ENCODE peak calls at places on chromosomes 5 and 9, in eight cellular contexts. One of them, this sample, is unnamed.

GRCh38 chr5:96807099-96807654 is 568 bp downstream of the ERAP1 start:
- DNase-seq in aorta: peak; percentile 94
- DNase-seq in MCF 10A: peak; percentile 77
- DNase-seq in A172: peak; percentile 52
- DNase-seq in T-helper 9 cell: no peak
- DNase-seq in NCI-H82: peak; percentile 56
- DNase-seq in HS-5: peak; percentile 20
- DNase-seq in GM19239: no peak
- DNase-seq in this sample: peak; percentile 67

GRCh38 chr5:104551628-104552027 is 989.0 kb upstream of the NUDT12 start:
- DNase-seq in aorta: no peak
- DNase-seq in MCF 10A: no peak
- DNase-seq in A172: no peak
- DNase-seq in T-helper 9 cell: no peak
- DNase-seq in NCI-H82: no peak
- DNase-seq in HS-5: no peak
- DNase-seq in GM19239: no peak
- DNase-seq in this sample: no peak

GRCh38 chr5:134460551-134460950 is 48.9 kb upstream of the CDKN2AIPNL start:
- DNase-seq in aorta: peak; percentile 43
- DNase-seq in MCF 10A: peak; percentile 80
- DNase-seq in A172: no peak
- DNase-seq in T-helper 9 cell: no peak
- DNase-seq in NCI-H82: no peak
- DNase-seq in HS-5: no peak
- DNase-seq in GM19239: no peak
- DNase-seq in this sample: no peak

GRCh38 chr5:160655717-160656116 is 196.3 kb downstream of the ATP10B start:
- DNase-seq in aorta: no peak
- DNase-seq in MCF 10A: no peak
- DNase-seq in A172: no peak
- DNase-seq in T-helper 9 cell: no peak
- DNase-seq in NCI-H82: no peak
- DNase-seq in HS-5: no peak
- DNase-seq in GM19239: no peak
- DNase-seq in this sample: no peak

GRCh38 chr9:114373960-114374730 is 13.6 kb downstream of the AKNA start:
- DNase-seq in aorta: peak; percentile 71
- DNase-seq in MCF 10A: no peak
- DNase-seq in A172: no peak
- DNase-seq in T-helper 9 cell: no peak
- DNase-seq in NCI-H82: no peak
- DNase-seq in HS-5: no peak
- DNase-seq in GM19239: no peak
- DNase-seq in this sample: no peak

GRCh38 chr5:152547202-152547601 is 142.1 kb upstream of the NMUR2 start:
- DNase-seq in aorta: no peak
- DNase-seq in MCF 10A: peak; percentile 52
- DNase-seq in A172: no peak
- DNase-seq in T-helper 9 cell: no peak
- DNase-seq in NCI-H82: no peak
- DNase-seq in HS-5: no peak
- DNase-seq in GM19239: no peak
- DNase-seq in this sample: peak; percentile 61

GRCh38 chr9:134495881-134496412 is 145.7 kb upstream of the COL5A1 start:
- DNase-seq in aorta: peak; percentile 49
- DNase-seq in MCF 10A: no peak
- DNase-seq in A172: no peak
- DNase-seq in T-helper 9 cell: no peak
- DNase-seq in NCI-H82: no peak
- DNase-seq in HS-5: no peak
- DNase-seq in GM19239: no peak
- DNase-seq in this sample: no peak

GRCh38 chr5:154510156-154510555 is 32.1 kb upstream of the HAND1 start:
- DNase-seq in aorta: no peak
- DNase-seq in MCF 10A: no peak
- DNase-seq in A172: no peak
- DNase-seq in T-helper 9 cell: no peak
- DNase-seq in NCI-H82: no peak
- DNase-seq in HS-5: no peak
- DNase-seq in GM19239: no peak
- DNase-seq in this sample: no peak

GRCh38 chr5:139863361-139863760 is 67.8 kb downstream of the PSD2 start:
- DNase-seq in aorta: peak; percentile 83
- DNase-seq in MCF 10A: peak; percentile 55
- DNase-seq in A172: no peak
- DNase-seq in T-helper 9 cell: no peak
- DNase-seq in NCI-H82: no peak
- DNase-seq in HS-5: no peak
- DNase-seq in GM19239: no peak
- DNase-seq in this sample: peak; percentile 41

GRCh38 chr5:168227001-168227400 is 64.4 kb upstream of the WWC1 start:
- DNase-seq in aorta: no peak
- DNase-seq in MCF 10A: peak; percentile 56
- DNase-seq in A172: peak; percentile 25
- DNase-seq in T-helper 9 cell: no peak
- DNase-seq in NCI-H82: no peak
- DNase-seq in HS-5: no peak
- DNase-seq in GM19239: no peak
- DNase-seq in this sample: peak; percentile 29

GRCh38 chr5:163727028-163727427 is 221.6 kb downstream of the MAT2B start:
- DNase-seq in aorta: no peak
- DNase-seq in MCF 10A: no peak
- DNase-seq in A172: peak; percentile 33
- DNase-seq in T-helper 9 cell: no peak
- DNase-seq in NCI-H82: peak; percentile 26
- DNase-seq in HS-5: no peak
- DNase-seq in GM19239: no peak
- DNase-seq in this sample: no peak

This sample was measured in mammary epithelial cell.